ENCODE peak calls at places on chromosome 11, in five cellular contexts. One of them, this sample, is unnamed.

GRCh38 chr11:67372232-67372992 is 986 bp downstream of the CLCF1 start:
- DNase-seq in cardiac muscle cell: no peak
- DNase-seq in left lung: peak
- DNase-seq in HCT116: no peak
- DNase-seq in chondrocyte: no peak
- DNase-seq in this sample: no peak

GRCh38 chr11:59106363-59107336 is at the start of gene FAM111B:
- DNase-seq in chondrocyte: peak
- DNase-seq in cardiac muscle cell: peak
- DNase-seq in left lung: peak
- DNase-seq in HCT116: peak
- DNase-seq in this sample: peak

GRCh38 chr11:47154738-47155570 is 21.7 kb downstream of the ARFGAP2 start:
- DNase-seq in HCT116: no peak
- DNase-seq in cardiac muscle cell: no peak
- DNase-seq in chondrocyte: no peak
- DNase-seq in left lung: no peak
- DNase-seq in this sample: no peak

GRCh38 chr11:87879118-87879517 is 296.1 kb downstream of the RAB38 start:
- DNase-seq in HCT116: no peak
- DNase-seq in left lung: no peak
- DNase-seq in chondrocyte: no peak
- DNase-seq in cardiac muscle cell: peak
- DNase-seq in this sample: no peak

GRCh38 chr11:134797411-134798089 is 385.5 kb upstream of the B3GAT1 start:
- DNase-seq in cardiac muscle cell: no peak
- DNase-seq in left lung: no peak
- DNase-seq in chondrocyte: no peak
- DNase-seq in HCT116: no peak
- DNase-seq in this sample: no peak

GRCh38 chr11:70507466-70508230 is 109.3 kb downstream of the CTTN start:
- DNase-seq in left lung: peak
- DNase-seq in HCT116: no peak
- DNase-seq in cardiac muscle cell: no peak
- DNase-seq in chondrocyte: peak
- DNase-seq in this sample: no peak

GRCh38 chr11:117874253-117874909 is 2.1 kb downstream of the FXYD6 start:
- DNase-seq in HCT116: no peak
- DNase-seq in cardiac muscle cell: no peak
- DNase-seq in chondrocyte: no peak
- DNase-seq in left lung: no peak
- DNase-seq in this sample: no peak

GRCh38 chr11:67290801-67291200 is 1.7 kb downstream of the ANKRD13D start:
- DNase-seq in HCT116: no peak
- DNase-seq in left lung: peak
- DNase-seq in cardiac muscle cell: peak
- DNase-seq in chondrocyte: peak
- DNase-seq in this sample: no peak

GRCh38 chr11:44755553-44756505 is 29.1 kb downstream of the TSPAN18 start:
- DNase-seq in cardiac muscle cell: no peak
- DNase-seq in HCT116: no peak
- DNase-seq in left lung: no peak
- DNase-seq in chondrocyte: no peak
- DNase-seq in this sample: no peak

GRCh38 chr11:123696183-123696582 is 41.8 kb upstream of the SCN3B start:
- DNase-seq in chondrocyte: no peak
- DNase-seq in left lung: no peak
- DNase-seq in HCT116: no peak
- DNase-seq in cardiac muscle cell: no peak
- DNase-seq in this sample: no peak

GRCh38 chr11:74320538-74320937 is 9.1 kb upstream of the P4HA3 start:
- DNase-seq in HCT116: no peak
- DNase-seq in chondrocyte: no peak
- DNase-seq in cardiac muscle cell: no peak
- DNase-seq in left lung: no peak
- DNase-seq in this sample: no peak

GRCh38 chr11:69968407-69969347 is 109.4 kb upstream of the ANO1 start:
- DNase-seq in HCT116: no peak
- DNase-seq in chondrocyte: no peak
- DNase-seq in cardiac muscle cell: no peak
- DNase-seq in left lung: no peak
- DNase-seq in this sample: peak

GRCh38 chr11:71336996-71337772 is 84.8 kb upstream of the SHANK2 start:
- DNase-seq in HCT116: no peak
- DNase-seq in chondrocyte: no peak
- DNase-seq in cardiac muscle cell: no peak
- DNase-seq in left lung: no peak
- DNase-seq in this sample: no peak

GRCh38 chr11:90639687-90640086 is 416.8 kb upstream of the CHORDC1 start:
- DNase-seq in left lung: no peak
- DNase-seq in HCT116: no peak
- DNase-seq in cardiac muscle cell: no peak
- DNase-seq in chondrocyte: no peak
- DNase-seq in this sample: peak

GRCh38 chr11:114738954-114739353 is 60.6 kb downstream of the NXPE2 start:
- DNase-seq in chondrocyte: no peak
- DNase-seq in left lung: no peak
- DNase-seq in cardiac muscle cell: peak
- DNase-seq in HCT116: peak
- DNase-seq in this sample: peak

GRCh38 chr11:113106507-113106906 is 145.3 kb downstream of the NCAM1 start:
- DNase-seq in chondrocyte: no peak
- DNase-seq in cardiac muscle cell: peak
- DNase-seq in left lung: no peak
- DNase-seq in HCT116: no peak
- DNase-seq in this sample: no peak

GRCh38 chr11:73159981-73160777 is 18.1 kb upstream of the FCHSD2 start:
- DNase-seq in chondrocyte: no peak
- DNase-seq in HCT116: no peak
- DNase-seq in left lung: no peak
- DNase-seq in cardiac muscle cell: no peak
- DNase-seq in this sample: no peak

GRCh38 chr11:28581286-28582242 is 473.4 kb downstream of the METTL15 start:
- DNase-seq in chondrocyte: no peak
- DNase-seq in left lung: no peak
- DNase-seq in cardiac muscle cell: peak
- DNase-seq in HCT116: no peak
- DNase-seq in this sample: no peak

GRCh38 chr11:44139565-44140313 is 44.3 kb downstream of the EXT2 start:
- DNase-seq in left lung: no peak
- DNase-seq in HCT116: no peak
- DNase-seq in cardiac muscle cell: peak
- DNase-seq in chondrocyte: no peak
- DNase-seq in this sample: no peak

GRCh38 chr11:1179641-1180040 is 21.9 kb downstream of the MUC5AC start:
- DNase-seq in left lung: peak
- DNase-seq in cardiac muscle cell: no peak
- DNase-seq in HCT116: no peak
- DNase-seq in chondrocyte: peak
- DNase-seq in this sample: no peak

GRCh38 chr11:30585067-30585891 is 874 bp downstream of the MPPED2 start:
- DNase-seq in chondrocyte: peak
- DNase-seq in left lung: peak
- DNase-seq in HCT116: no peak
- DNase-seq in cardiac muscle cell: no peak
- DNase-seq in this sample: peak

DNA sequence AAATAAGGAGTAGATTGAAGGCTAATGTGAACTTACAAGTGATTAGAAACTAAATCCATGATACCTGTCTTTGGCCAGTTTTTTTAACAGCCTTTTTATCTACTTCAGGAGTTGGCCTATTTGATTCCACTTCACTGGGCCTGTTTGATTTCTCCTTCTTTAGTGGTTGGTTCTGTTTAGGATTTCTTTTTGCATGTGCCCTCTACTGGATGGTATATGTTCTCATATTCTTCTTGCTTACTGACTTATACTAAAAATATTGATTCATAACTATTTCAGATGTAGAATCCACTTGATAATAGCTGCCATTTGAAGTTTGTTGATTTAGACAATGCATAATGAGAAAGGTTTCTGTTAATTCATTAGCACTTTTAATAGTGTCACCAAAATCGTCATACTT is 53.9 kb downstream of the USP47 start:
- DNase-seq in HCT116: no peak
- DNase-seq in chondrocyte: no peak
- DNase-seq in cardiac muscle cell: peak
- DNase-seq in left lung: no peak
- DNase-seq in this sample: no peak
- TF ChIP-seq CTCF in HCT116: no peak
- TF ChIP-seq CTCF in chondrocyte: peak
- TF ChIP-seq CTCF in cardiac muscle cell: peak
- TF ChIP-seq CTCF in left lung: no peak
- TF ChIP-seq CTCF in this sample: peak

GRCh38 chr11:16087886-16088285 is 268.5 kb downstream of the SOX6 start:
- DNase-seq in cardiac muscle cell: no peak
- DNase-seq in left lung: no peak
- DNase-seq in chondrocyte: no peak
- DNase-seq in HCT116: no peak
- DNase-seq in this sample: no peak

GRCh38 chr11:16089481-16089880 is 266.9 kb downstream of the SOX6 start:
- DNase-seq in left lung: no peak
- DNase-seq in HCT116: no peak
- DNase-seq in cardiac muscle cell: no peak
- DNase-seq in chondrocyte: no peak
- DNase-seq in this sample: no peak

GRCh38 chr11:16091862-16092261 is 264.5 kb downstream of the SOX6 start:
- DNase-seq in left lung: no peak
- DNase-seq in cardiac muscle cell: no peak
- DNase-seq in HCT116: no peak
- DNase-seq in chondrocyte: no peak
- DNase-seq in this sample: no peak

GRCh38 chr11:16086229-16086628 is 270.1 kb downstream of the SOX6 start:
- DNase-seq in cardiac muscle cell: no peak
- DNase-seq in left lung: no peak
- DNase-seq in HCT116: no peak
- DNase-seq in chondrocyte: no peak
- DNase-seq in this sample: no peak

DNA sequence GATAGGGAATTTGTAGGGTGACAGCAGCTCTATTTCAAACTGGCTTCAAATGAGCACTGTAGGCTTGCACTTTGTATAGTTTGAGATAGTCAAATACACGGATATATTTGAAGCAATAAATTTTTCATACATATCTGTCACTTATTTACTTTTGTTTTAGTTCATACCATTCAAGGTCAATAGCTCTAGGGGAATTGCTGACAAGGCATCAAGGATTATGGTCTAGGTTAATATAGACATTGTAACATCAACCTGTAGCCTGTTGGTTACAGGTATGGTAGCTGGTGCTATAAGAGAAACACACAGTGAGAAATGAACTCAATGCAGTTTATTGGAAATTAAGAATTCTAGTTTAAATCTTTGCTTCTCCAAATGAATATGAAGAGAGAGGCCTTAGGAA is 267.6 kb downstream of the SOX6 start:
- DNase-seq in left lung: no peak
- DNase-seq in cardiac muscle cell: no peak
- DNase-seq in chondrocyte: no peak
- DNase-seq in HCT116: no peak
- DNase-seq in this sample: no peak
- TF ChIP-seq CTCF in left lung: no peak
- TF ChIP-seq CTCF in cardiac muscle cell: no peak
- TF ChIP-seq CTCF in chondrocyte: no peak
- TF ChIP-seq CTCF in HCT116: no peak
- TF ChIP-seq CTCF in this sample: no peak

GRCh38 chr11:18722293-18722637 is 3.7 kb downstream of the IGSF22 start:
- DNase-seq in HCT116: no peak
- DNase-seq in left lung: no peak
- DNase-seq in cardiac muscle cell: no peak
- DNase-seq in chondrocyte: no peak
- DNase-seq in this sample: no peak
- TF ChIP-seq CTCF in HCT116: no peak
- TF ChIP-seq CTCF in left lung: no peak
- TF ChIP-seq CTCF in cardiac muscle cell: no peak
- TF ChIP-seq CTCF in chondrocyte: peak
- TF ChIP-seq CTCF in this sample: peak

GRCh38 chr11:95704865-95705264 is 84.7 kb downstream of the FAM76B start:
- DNase-seq in chondrocyte: no peak
- DNase-seq in left lung: no peak
- DNase-seq in cardiac muscle cell: no peak
- DNase-seq in HCT116: no peak
- DNase-seq in this sample: no peak

GRCh38 chr11:95706974-95707387 is 82.6 kb downstream of the FAM76B start:
- DNase-seq in cardiac muscle cell: no peak
- DNase-seq in chondrocyte: no peak
- DNase-seq in HCT116: no peak
- DNase-seq in left lung: no peak
- DNase-seq in this sample: no peak

GRCh38 chr11:95703059-95703458 is 86.5 kb downstream of the FAM76B start:
- DNase-seq in HCT116: no peak
- DNase-seq in cardiac muscle cell: no peak
- DNase-seq in chondrocyte: no peak
- DNase-seq in left lung: no peak
- DNase-seq in this sample: no peak

GRCh38 chr11:95708681-95709080 is 80.9 kb downstream of the FAM76B start:
- DNase-seq in cardiac muscle cell: no peak
- DNase-seq in left lung: no peak
- DNase-seq in HCT116: no peak
- DNase-seq in chondrocyte: no peak
- DNase-seq in this sample: no peak

GRCh38 chr11:95705485-95706124 is 84.0 kb downstream of the FAM76B start:
- DNase-seq in cardiac muscle cell: peak
- DNase-seq in HCT116: peak
- DNase-seq in chondrocyte: no peak
- DNase-seq in left lung: peak
- DNase-seq in this sample: peak
- TF ChIP-seq CTCF in cardiac muscle cell: peak
- TF ChIP-seq CTCF in HCT116: peak
- TF ChIP-seq CTCF in chondrocyte: peak
- TF ChIP-seq CTCF in left lung: peak
- TF ChIP-seq CTCF in this sample: peak

GRCh38 chr11:129333873-129334272 is 41.8 kb upstream of the BARX2 start:
- DNase-seq in HCT116: no peak
- DNase-seq in chondrocyte: no peak
- DNase-seq in left lung: no peak
- DNase-seq in cardiac muscle cell: no peak
- DNase-seq in this sample: no peak
- TF ChIP-seq CTCF in HCT116: peak
- TF ChIP-seq CTCF in chondrocyte: peak
- TF ChIP-seq CTCF in left lung: no peak
- TF ChIP-seq CTCF in cardiac muscle cell: no peak
- TF ChIP-seq CTCF in this sample: no peak

GRCh38 chr11:122115520-122116343 is at the start of gene BLID:
- DNase-seq in cardiac muscle cell: peak
- DNase-seq in left lung: no peak
- DNase-seq in chondrocyte: no peak
- DNase-seq in HCT116: no peak
- DNase-seq in this sample: peak
- TF ChIP-seq CTCF in cardiac muscle cell: peak
- TF ChIP-seq CTCF in left lung: peak
- TF ChIP-seq CTCF in chondrocyte: peak
- TF ChIP-seq CTCF in HCT116: peak
- TF ChIP-seq CTCF in this sample: peak